ENCODE peak calls at places on chromosome 6, in five cellular contexts. V, S, R, F and U are unnamed samples. For H3K27me3, the result is how much of the 10 kb centered on the place peaks cover.

GRCh38 chr6:26152226-26153101 is 65.2 kb downstream of the HFE start:
- DNase-seq in V (no peak), S (no peak), R (no peak), F (no peak), U (no peak)

GRCh38 chr6:150622941-150623874 is 23.5 kb downstream of the PLEKHG1 start:
- DNase-seq in V (no peak), S (no peak), R (no peak), F (peak), U (no peak)

GRCh38 chr6:89706121-89706520 is 67.6 kb upstream of the LYRM2 start:
- DNase-seq in V (no peak), S (no peak), R (no peak), F (no peak), U (no peak)

GRCh38 chr6:72784581-72784980 is 162.7 kb downstream of the KCNQ5 start:
- DNase-seq in V (no peak), S (peak), R (no peak), F (no peak), U (no peak)

GRCh38 chr6:66232890-66233289 is 525.9 kb upstream of the EYS start:
- DNase-seq in V (no peak), S (no peak), R (no peak), F (no peak), U (no peak)

GRCh38 chr6:23532227-23532626 is 593.8 kb upstream of the NRSN1 start:
- DNase-seq in V (no peak), S (peak), R (no peak), F (no peak), U (no peak)

GRCh38 chr6:81938991-81939773 is 186.7 kb upstream of the TENT5A start:
- DNase-seq in V (no peak), S (peak), R (no peak), F (no peak), U (peak)

GRCh38 chr6:305371-306206 is 13.3 kb downstream of the DUSP22 start:
- DNase-seq in V (no peak), S (no peak), R (no peak), F (peak), U (no peak)

GRCh38 chr6:132734694-132735236 is 20.9 kb upstream of the VNN1 start:
- DNase-seq in V (no peak), S (peak), R (peak), F (no peak), U (peak)

GRCh38 chr6:149686230-149686629 is 31.7 kb downstream of the LATS1 start:
- DNase-seq in V (no peak), S (no peak), R (no peak), F (no peak), U (no peak)

GRCh38 chr6:83815631-83816030 is 37.5 kb upstream of the RIPPLY2 start:
- DNase-seq in V (no peak), S (peak), R (no peak), F (no peak), U (no peak)

GRCh38 chr6:113997106-113997505 is 26.2 kb upstream of the HDAC2 start:
- DNase-seq in V (no peak), S (peak), R (peak), F (no peak), U (no peak)

GRCh38 chr6:13848553-13849150 is 34.3 kb upstream of the MCUR1 start:
- DNase-seq in V (no peak), S (peak), R (peak), F (no peak), U (no peak)

GRCh38 chr6:165119231-165120020 is 190.0 kb downstream of the C6orf118 start:
- DNase-seq in V (no peak), S (no peak), R (no peak), F (no peak), U (no peak)

GRCh38 chr6:135062735-135063134 is 8.1 kb upstream of the HBS1L start:
- DNase-seq in V (no peak), S (no peak), R (no peak), F (no peak), U (no peak)

GRCh38 chr6:23735151-23735550 is 390.9 kb upstream of the NRSN1 start:
- DNase-seq in V (no peak), S (peak), R (no peak), F (no peak), U (no peak)

GRCh38 chr6:108531332-108531731 is 29.4 kb upstream of the FOXO3 start:
- DNase-seq in V (no peak), S (no peak), R (no peak), F (no peak), U (peak)

GRCh38 chr6:98657764-98658163 is 176.6 kb upstream of the POU3F2 start:
- DNase-seq in V (peak), S (peak), R (peak), F (no peak), U (peak)

GRCh38 chr6:146862508-146862919 is 263.7 kb downstream of the ADGB start:
- DNase-seq in V (no peak), S (no peak), R (no peak), F (no peak), U (no peak)

GRCh38 chr6:111474106-111474505 is 8.9 kb downstream of the REV3L start:
- DNase-seq in V (no peak), S (no peak), R (no peak), F (no peak), U (no peak)

GRCh38 chr6:130118236-130118635 is 99.9 kb downstream of the L3MBTL3 start:
- DNase-seq in V (no peak), S (no peak), R (no peak), F (no peak), U (no peak)

GRCh38 chr6:142429195-142429594 is 127.4 kb downstream of the ADGRG6 start:
- DNase-seq in V (no peak), S (no peak), R (no peak), F (no peak), U (no peak)

GRCh38 chr6:12483712-12484111 is 193.6 kb downstream of the EDN1 start:
- DNase-seq in V (no peak), S (peak), R (peak), F (peak), U (no peak)

GRCh38 chr6:6176132-6176531 is 144.3 kb downstream of the F13A1 start:
- DNase-seq in V (no peak), S (no peak), R (no peak), F (no peak), U (no peak)

GRCh38 chr6:39411465-39411864 is 89.0 kb upstream of the KCNK16 start:
- DNase-seq in V (no peak), S (peak), R (no peak), F (no peak), U (no peak)

GRCh38 chr6:46469021-46469420 is 22.2 kb downstream of the RCAN2 start:
- DNase-seq in V (no peak), S (no peak), R (no peak), F (no peak), U (no peak)

GRCh38 chr6:145699462-145699861 is 35.9 kb downstream of the EPM2A start:
- DNase-seq in V (no peak), S (peak), R (peak), F (no peak), U (no peak)

GRCh38 chr6:150491131-150491795 is 108.4 kb upstream of the PLEKHG1 start:
- DNase-seq in V (no peak), S (no peak), R (no peak), F (no peak), U (no peak)

GRCh38 chr6:157134402-157135074 is 188.8 kb downstream of the TMEM242 start:
- DNase-seq in V (no peak), S (no peak), R (no peak), F (no peak), U (no peak)

GRCh38 chr6:160972111-160972510 is 19.5 kb upstream of the MAP3K4 start:
- DNase-seq in V (no peak), S (peak), R (peak), F (no peak), U (no peak)

GRCh38 chr6:21648475-21649050 is 55.0 kb downstream of the SOX4 start:
- DNase-seq in V (no peak), S (no peak), R (no peak), F (peak), U (no peak)

GRCh38 chr6:112180095-112180820 is 74.1 kb downstream of the LAMA4 start:
- DNase-seq in V (no peak), S (peak), R (peak), F (no peak), U (peak)

GRCh38 chr6:163725008-163725941 is 310.8 kb downstream of the QKI start:
- DNase-seq in V (no peak), S (no peak), R (no peak), F (no peak), U (no peak)

GRCh38 chr6:140833396-140833795 is 1299.3 kb upstream of the GJE1 start:
- DNase-seq in V (no peak), S (no peak), R (no peak), F (no peak), U (no peak)

GRCh38 chr6:150043096-150043495 is 17.8 kb upstream of the RAET1L start:
- DNase-seq in V (no peak), S (no peak), R (no peak), F (no peak), U (no peak)

GRCh38 chr6:125022391-125022989 is 60.3 kb downstream of the RNF217 start:
- DNase-seq in V (no peak), S (no peak), R (no peak), F (no peak), U (no peak)

GRCh38 chr6:12331951-12332749 is 42.0 kb downstream of the EDN1 start:
- DNase-seq in V (no peak), S (no peak), R (no peak), F (no peak), U (peak)

GRCh38 chr6:136923116-136923953 is 1.2 kb downstream of the SLC35D3 start:
- DNase-seq in V (no peak), S (no peak), R (no peak), F (no peak), U (no peak)
- H3K27me3 ChIP-seq in V (under half), S (under half), R (under half), F (under half), U (under half)

DNA sequence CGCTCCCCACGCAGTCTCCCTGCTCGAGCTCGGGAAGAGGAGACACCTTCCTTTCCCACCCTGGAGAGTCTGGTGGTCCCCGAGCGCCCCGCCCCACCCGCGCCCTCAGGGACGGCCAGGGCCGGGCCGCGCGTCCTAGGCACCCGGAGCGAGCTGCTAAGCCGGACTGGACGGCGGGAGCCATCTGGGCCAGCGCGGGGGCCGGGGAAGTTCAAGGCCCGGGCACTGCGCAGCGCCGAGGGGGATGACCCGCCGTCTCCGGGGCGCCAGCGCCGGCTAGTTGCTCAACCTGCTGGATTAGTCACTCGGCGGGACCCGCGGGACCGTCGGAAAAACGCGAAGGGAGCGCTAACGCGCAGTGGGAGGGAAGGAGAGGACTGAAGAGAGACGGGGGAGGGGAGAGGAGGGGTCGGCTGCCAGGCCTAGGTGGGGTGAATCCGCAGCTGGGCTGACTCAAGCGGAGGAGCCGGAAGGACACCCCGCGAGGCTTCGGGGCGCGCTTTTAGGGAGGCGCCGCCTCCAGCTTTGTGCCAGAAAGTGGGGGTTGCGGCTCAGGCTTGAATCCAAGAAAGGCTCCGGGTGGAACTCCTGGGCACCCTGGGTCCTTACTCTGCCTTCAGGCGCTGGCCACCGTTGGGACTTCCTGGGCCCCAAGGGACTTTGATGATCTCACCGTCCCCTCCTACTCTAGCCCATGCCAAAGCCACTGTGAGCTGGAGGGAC is 75.7 kb upstream of the FOXP4 start:
- DNase-seq in V (peak), S (peak), R (no peak), F (no peak), U (no peak)
- H3K27me3 ChIP-seq in V (under half), S (under half), R (under half), F (under half), U (under half)

DNA sequence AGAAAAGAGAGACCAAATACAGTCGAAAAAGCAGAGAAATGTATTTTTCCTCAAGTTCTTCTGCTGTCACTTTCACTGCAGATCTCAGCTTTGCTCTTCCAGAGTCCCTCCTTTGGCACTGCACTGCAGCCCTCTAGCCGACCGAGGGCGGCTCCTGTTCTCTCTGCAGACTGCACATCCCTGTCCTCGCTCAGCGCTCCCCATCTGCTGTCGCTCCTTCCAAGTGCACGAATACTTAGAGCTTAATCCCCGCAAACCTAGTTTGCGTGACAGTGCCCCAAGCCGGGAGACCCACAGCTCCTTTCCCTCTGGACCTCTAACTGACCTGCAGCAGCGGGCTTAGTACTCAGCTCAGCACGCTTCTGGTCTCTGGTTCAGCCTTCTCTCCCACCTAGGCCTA is 15.2 kb downstream of the RPP21 start:
- DNase-seq in V (no peak), S (no peak), R (no peak), F (no peak), U (no peak)
- H3K27me3 ChIP-seq in V (under half), S (half or more), R (under half), F (under half), U (under half)

DNA sequence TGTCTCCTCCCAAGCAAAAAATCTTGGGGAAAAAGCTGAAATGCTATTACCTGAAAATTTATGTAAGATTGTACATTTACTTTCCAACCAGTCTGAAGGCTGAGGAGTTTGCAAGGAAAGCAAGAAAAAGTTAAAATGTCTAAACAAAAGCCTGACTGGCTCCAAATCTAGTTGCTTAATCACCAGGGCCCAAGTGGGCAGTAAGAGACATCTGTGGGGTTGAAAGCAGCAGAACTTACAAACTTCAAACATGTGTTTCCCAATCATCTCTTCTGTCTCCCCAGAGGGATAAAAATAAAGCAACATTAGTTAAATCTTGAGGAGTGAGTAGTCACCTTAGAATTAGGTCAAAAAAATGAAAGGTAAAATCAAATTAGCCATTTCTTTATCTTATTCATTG is 98.6 kb downstream of the OGFRL1 start:
- DNase-seq in V (no peak), S (peak), R (peak), F (no peak), U (no peak)
- H3K27me3 ChIP-seq in V (under half), S (under half), R (under half), F (under half), U (under half)

GRCh38 chr6:37699138-37699766 is 1.6 kb upstream of the MDGA1 start:
- DNase-seq in V (no peak), S (no peak), R (no peak), F (no peak), U (no peak)

GRCh38 chr6:37702314-37702713 is 4.6 kb upstream of the MDGA1 start:
- DNase-seq in V (no peak), S (no peak), R (no peak), F (no peak), U (no peak)

GRCh38 chr6:37698264-37699137 is 818 bp upstream of the MDGA1 start:
- DNase-seq in V (peak), S (peak), R (no peak), F (peak), U (peak)

GRCh38 chr6:37696841-37697735 is 595 bp downstream of the MDGA1 start:
- DNase-seq in V (no peak), S (peak), R (no peak), F (peak), U (no peak)

DNA sequence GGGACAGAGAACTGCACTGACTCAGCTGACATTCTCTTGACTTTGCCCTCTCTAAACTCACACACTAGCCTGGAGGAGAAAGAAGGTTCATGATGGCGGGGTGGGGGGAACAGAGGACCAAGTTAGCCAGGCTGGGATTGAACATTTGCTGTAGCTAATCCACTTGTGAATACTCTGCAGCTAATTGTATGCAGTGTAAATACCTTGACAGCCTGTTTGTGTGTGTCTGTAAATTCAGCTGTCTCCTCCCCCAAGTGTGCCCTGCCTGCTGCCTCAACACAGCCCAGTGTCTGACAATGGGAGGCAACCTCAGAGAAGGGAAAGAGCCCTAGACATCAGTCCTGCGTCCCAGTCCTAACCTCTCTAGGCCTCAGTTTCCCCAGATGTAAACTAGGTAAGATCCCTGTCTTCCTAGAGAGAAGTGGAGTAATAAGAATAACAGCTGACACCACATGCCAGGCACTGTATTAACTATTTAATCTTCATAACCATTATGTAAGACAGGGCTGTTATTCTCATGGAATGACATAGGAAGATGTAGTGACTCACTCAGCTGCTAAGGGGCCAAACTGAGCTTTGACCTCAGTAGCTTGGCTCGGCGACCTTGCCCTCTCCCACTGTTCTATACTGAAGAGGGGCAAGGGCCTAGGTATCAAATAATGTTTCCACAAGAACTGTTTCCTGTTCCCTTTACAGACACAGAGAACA is 2.7 kb upstream of the MDGA1 start:
- DNase-seq in V (no peak), S (no peak), R (no peak), F (no peak), U (no peak)
- H3K27me3 ChIP-seq in V (under half), S (under half), R (under half), F (under half), U (under half)

DNA sequence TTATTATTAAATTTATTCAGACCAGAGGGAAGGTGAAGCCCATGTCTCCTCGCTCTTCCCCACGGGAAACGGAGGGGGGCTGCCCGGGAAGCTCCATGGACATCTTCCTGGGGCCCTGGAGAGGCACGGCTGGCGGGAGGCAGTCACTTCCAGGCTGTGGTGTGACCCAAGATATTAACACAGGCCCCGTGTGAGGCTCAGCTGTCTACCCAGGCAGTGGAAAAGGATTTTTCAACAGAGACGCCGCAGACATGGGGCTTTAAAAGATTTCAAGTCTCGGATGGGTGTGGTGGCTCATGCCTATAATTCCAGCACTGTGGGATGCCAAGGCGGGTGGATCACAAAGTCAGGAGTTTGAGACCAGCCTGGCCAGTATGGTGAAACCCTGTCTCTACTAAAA is 117.9 kb downstream of the ERMARD start:
- DNase-seq in V (no peak), S (no peak), R (no peak), F (no peak), U (peak)
- H3K27me3 ChIP-seq in V (under half), S (under half), R (under half), F (under half), U (under half)

GRCh38 chr6:10381830-10382208 is 33.1 kb downstream of the TFAP2A start:
- DNase-seq in V (no peak), S (no peak), R (no peak), F (no peak), U (no peak)
- H3K27me3 ChIP-seq in V (under half), S (half or more), R (half or more), F (under half), U (under half)

GRCh38 chr6:36284359-36284758 is 14.5 kb downstream of the PNPLA1 start:
- DNase-seq in V (no peak), S (no peak), R (no peak), F (no peak), U (no peak)

GRCh38 chr6:36285797-36286196 is 15.9 kb downstream of the PNPLA1 start:
- DNase-seq in V (no peak), S (no peak), R (no peak), F (no peak), U (no peak)

GRCh38 chr6:36280983-36281382 is 11.1 kb downstream of the PNPLA1 start:
- DNase-seq in V (no peak), S (no peak), R (no peak), F (no peak), U (no peak)

GRCh38 chr6:36285187-36285612 is 15.3 kb downstream of the PNPLA1 start:
- DNase-seq in V (no peak), S (no peak), R (no peak), F (no peak), U (no peak)

DNA sequence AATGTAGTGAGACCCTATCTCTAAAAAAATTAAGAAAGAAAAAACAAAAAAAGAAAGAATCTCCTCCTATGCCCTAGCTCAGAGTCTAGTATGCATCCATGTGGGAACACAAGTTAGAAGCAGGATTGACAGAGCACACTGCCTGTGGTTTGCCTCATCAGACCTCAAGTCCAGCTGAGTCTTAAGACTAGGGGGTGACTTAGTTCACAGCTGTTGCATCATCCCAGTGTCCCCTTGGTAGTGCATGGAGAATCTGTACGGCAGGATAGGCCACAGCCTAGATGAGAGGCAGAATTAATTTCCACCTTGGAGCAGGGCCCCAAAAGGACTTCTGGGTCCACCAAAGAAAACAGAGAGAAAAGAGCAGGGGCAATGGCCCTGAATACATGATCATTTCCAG is 13.7 kb downstream of the PNPLA1 start:
- DNase-seq in V (no peak), S (no peak), R (no peak), F (no peak), U (no peak)
- H3K27me3 ChIP-seq in V (under half), S (half or more), R (half or more), F (under half), U (under half)